ENCODE peak calls at places on chromosomes 3 and 15, in four cellular contexts. One of them, this sample, is unnamed.
A peak's percentile ranks its signal among the peaks of the same experiment; 100 is the strongest.

GRCh38 chr3:186044973-186045372 is 63.9 kb downstream of the ETV5 start:
- DNase-seq in progenitor cell of endocrine pancreas: peak; percentile 21
- DNase-seq in CD8-positive, alpha-beta memory T cell: no peak
- DNase-seq in M059J: no peak
- DNase-seq in this sample: no peak

GRCh38 chr15:95929232-95929846 is 401.2 kb upstream of the NR2F2 start:
- DNase-seq in M059J: peak; percentile 68
- DNase-seq in CD8-positive, alpha-beta memory T cell: no peak
- DNase-seq in progenitor cell of endocrine pancreas: no peak
- DNase-seq in this sample: no peak

GRCh38 chr15:20340331-20340811 is 201.2 kb downstream of the GOLGA6L6 start:
- DNase-seq in progenitor cell of endocrine pancreas: peak; percentile 84
- DNase-seq in CD8-positive, alpha-beta memory T cell: no peak
- DNase-seq in M059J: no peak
- DNase-seq in this sample: no peak

GRCh38 chr3:33125840-33126239 is 12.0 kb downstream of the CRTAP start:
- DNase-seq in progenitor cell of endocrine pancreas: no peak
- DNase-seq in M059J: no peak
- DNase-seq in CD8-positive, alpha-beta memory T cell: no peak
- DNase-seq in this sample: no peak

GRCh38 chr3:30263921-30264313 is 342.5 kb upstream of the TGFBR2 start:
- DNase-seq in CD8-positive, alpha-beta memory T cell: no peak
- DNase-seq in M059J: no peak
- DNase-seq in progenitor cell of endocrine pancreas: no peak
- DNase-seq in this sample: no peak

GRCh38 chr15:41838400-41838897 is at the start of gene PLA2G4B:
- DNase-seq in progenitor cell of endocrine pancreas: no peak
- DNase-seq in M059J: no peak
- DNase-seq in CD8-positive, alpha-beta memory T cell: no peak
- DNase-seq in this sample: no peak

GRCh38 chr3:123046262-123046873 is 18.8 kb upstream of the SEMA5B start:
- DNase-seq in progenitor cell of endocrine pancreas: no peak
- DNase-seq in M059J: peak; percentile 61
- DNase-seq in CD8-positive, alpha-beta memory T cell: no peak
- DNase-seq in this sample: no peak

GRCh38 chr3:74079961-74080562 is 455.3 kb upstream of the PDZRN3 start:
- DNase-seq in M059J: no peak
- DNase-seq in progenitor cell of endocrine pancreas: no peak
- DNase-seq in CD8-positive, alpha-beta memory T cell: no peak
- DNase-seq in this sample: peak; percentile 6

GRCh38 chr3:58799271-58799670 is 132.7 kb upstream of the FAM3D start:
- DNase-seq in progenitor cell of endocrine pancreas: no peak
- DNase-seq in CD8-positive, alpha-beta memory T cell: no peak
- DNase-seq in M059J: no peak
- DNase-seq in this sample: no peak

GRCh38 chr15:60062826-60063225 is 58.7 kb downstream of the FOXB1 start:
- DNase-seq in progenitor cell of endocrine pancreas: no peak
- DNase-seq in CD8-positive, alpha-beta memory T cell: no peak
- DNase-seq in M059J: peak; percentile 52
- DNase-seq in this sample: peak; percentile 44

GRCh38 chr15:33215941-33216872 is 21.7 kb upstream of the FMN1 start:
- DNase-seq in progenitor cell of endocrine pancreas: no peak
- DNase-seq in CD8-positive, alpha-beta memory T cell: no peak
- DNase-seq in M059J: peak; percentile 45
- DNase-seq in this sample: no peak

GRCh38 chr3:33117461-33117860 is 3.6 kb downstream of the CRTAP start:
- DNase-seq in CD8-positive, alpha-beta memory T cell: no peak
- DNase-seq in progenitor cell of endocrine pancreas: no peak
- DNase-seq in M059J: no peak
- DNase-seq in this sample: no peak

GRCh38 chr3:45679805-45680204 is 9.4 kb upstream of the SACM1L start:
- DNase-seq in CD8-positive, alpha-beta memory T cell: no peak
- DNase-seq in progenitor cell of endocrine pancreas: no peak
- DNase-seq in M059J: no peak
- DNase-seq in this sample: no peak

GRCh38 chr3:184806567-184807271 is 5.2 kb upstream of the VPS8 start:
- DNase-seq in CD8-positive, alpha-beta memory T cell: no peak
- DNase-seq in M059J: peak; percentile 42
- DNase-seq in progenitor cell of endocrine pancreas: no peak
- DNase-seq in this sample: no peak

GRCh38 chr15:82021992-82022391 is 23.8 kb downstream of the MEX3B start:
- DNase-seq in M059J: no peak
- DNase-seq in progenitor cell of endocrine pancreas: no peak
- DNase-seq in CD8-positive, alpha-beta memory T cell: no peak
- DNase-seq in this sample: no peak